ENCODE peak calls at places on chromosomes 2 and 18, in five cellular contexts. R, Q, P, F and O are unnamed samples.

GRCh38 chr2:199744676-199745075 is 106.3 kb downstream of the FTCDNL1 start:
- DNase-seq in R (no peak), Q (no peak), P (no peak), F (no peak), O (no peak)

GRCh38 chr2:159706385-159706980 is 5.8 kb upstream of the MARCHF7 start:
- DNase-seq in R (no peak), Q (peak; percentile 36), P (no peak), F (peak; percentile 31), O (no peak)

GRCh38 chr2:46163031-46163430 is 134.2 kb upstream of the EPAS1 start:
- DNase-seq in R (no peak), Q (no peak), P (no peak), F (no peak), O (no peak)

GRCh38 chr18:35215026-35215425 is 25.8 kb upstream of the ZNF397 start:
- DNase-seq in R (no peak), Q (no peak), P (no peak), F (no peak), O (peak; percentile 50)

GRCh38 chr18:39454866-39455265 is 1889.3 kb upstream of the CELF4 start:
- DNase-seq in R (no peak), Q (no peak), P (no peak), F (no peak), O (no peak)

GRCh38 chr2:239476029-239476756 is 75.4 kb upstream of the HDAC4 start:
- DNase-seq in R (no peak), Q (no peak), P (no peak), F (no peak), O (no peak)

GRCh38 chr2:88024509-88024908 is 8.2 kb upstream of the RNU2-63P start:
- DNase-seq in R (no peak), Q (no peak), P (no peak), F (no peak), O (peak; percentile 61)

GRCh38 chr2:38462121-38462634 is 85.1 kb upstream of the ATL2 start:
- DNase-seq in R (peak; percentile 95), Q (peak; percentile 35), P (peak; percentile 69), F (peak; percentile 98), O (no peak)

GRCh38 chr2:166335284-166335683 is 40.5 kb downstream of the SCN9A start:
- DNase-seq in R (no peak), Q (no peak), P (no peak), F (no peak), O (no peak)

GRCh38 chr2:188852752-188853151 is 121.4 kb upstream of the COL3A1 start:
- DNase-seq in R (no peak), Q (peak; percentile 87), P (no peak), F (peak; percentile 20), O (no peak)

GRCh38 chr2:196181484-196181883 is 10.1 kb upstream of the STK17B start:
- DNase-seq in R (no peak), Q (peak; percentile 55), P (no peak), F (no peak), O (no peak)

GRCh38 chr2:184162426-184162825 is 435.9 kb upstream of the ZNF804A start:
- DNase-seq in R (no peak), Q (no peak), P (no peak), F (no peak), O (no peak)

GRCh38 chr2:147170932-147171331 is 673.9 kb upstream of the ACVR2A start:
- DNase-seq in R (no peak), Q (no peak), P (no peak), F (no peak), O (no peak)

GRCh38 chr18:49917742-49918141 is 104.4 kb upstream of the ACAA2 start:
- DNase-seq in R (no peak), Q (no peak), P (no peak), F (no peak), O (no peak)

GRCh38 chr2:170362895-170363582 is 185.1 kb downstream of the MYO3B start:
- DNase-seq in R (peak; percentile 4), Q (peak; percentile 44), P (no peak), F (peak; percentile 9), O (no peak)

GRCh38 chr2:206056286-206056685 is 29.7 kb downstream of the INO80D start:
- DNase-seq in R (no peak), Q (no peak), P (no peak), F (no peak), O (no peak)

GRCh38 chr2:18630101-18630500 is 40.7 kb upstream of the NT5C1B start:
- DNase-seq in R (peak; percentile 52), Q (no peak), P (no peak), F (peak; percentile 78), O (no peak)

GRCh38 chr2:134897932-134898331 is 20.7 kb upstream of the CCNT2 start:
- DNase-seq in R (no peak), Q (no peak), P (no peak), F (no peak), O (no peak)

GRCh38 chr18:48762022-48762421 is 188.7 kb downstream of the SMAD7 start:
- DNase-seq in R (no peak), Q (no peak), P (no peak), F (no peak), O (no peak)
- H3K36me3 ChIP-seq in R (peaks cover 35% of the 10 kb centered on the region), Q (no peaks in the 10 kb centered on the region), P (no peaks in the 10 kb centered on the region), F (peaks cover 32% of the 10 kb centered on the region), O (no peaks in the 10 kb centered on the region)

DNA sequence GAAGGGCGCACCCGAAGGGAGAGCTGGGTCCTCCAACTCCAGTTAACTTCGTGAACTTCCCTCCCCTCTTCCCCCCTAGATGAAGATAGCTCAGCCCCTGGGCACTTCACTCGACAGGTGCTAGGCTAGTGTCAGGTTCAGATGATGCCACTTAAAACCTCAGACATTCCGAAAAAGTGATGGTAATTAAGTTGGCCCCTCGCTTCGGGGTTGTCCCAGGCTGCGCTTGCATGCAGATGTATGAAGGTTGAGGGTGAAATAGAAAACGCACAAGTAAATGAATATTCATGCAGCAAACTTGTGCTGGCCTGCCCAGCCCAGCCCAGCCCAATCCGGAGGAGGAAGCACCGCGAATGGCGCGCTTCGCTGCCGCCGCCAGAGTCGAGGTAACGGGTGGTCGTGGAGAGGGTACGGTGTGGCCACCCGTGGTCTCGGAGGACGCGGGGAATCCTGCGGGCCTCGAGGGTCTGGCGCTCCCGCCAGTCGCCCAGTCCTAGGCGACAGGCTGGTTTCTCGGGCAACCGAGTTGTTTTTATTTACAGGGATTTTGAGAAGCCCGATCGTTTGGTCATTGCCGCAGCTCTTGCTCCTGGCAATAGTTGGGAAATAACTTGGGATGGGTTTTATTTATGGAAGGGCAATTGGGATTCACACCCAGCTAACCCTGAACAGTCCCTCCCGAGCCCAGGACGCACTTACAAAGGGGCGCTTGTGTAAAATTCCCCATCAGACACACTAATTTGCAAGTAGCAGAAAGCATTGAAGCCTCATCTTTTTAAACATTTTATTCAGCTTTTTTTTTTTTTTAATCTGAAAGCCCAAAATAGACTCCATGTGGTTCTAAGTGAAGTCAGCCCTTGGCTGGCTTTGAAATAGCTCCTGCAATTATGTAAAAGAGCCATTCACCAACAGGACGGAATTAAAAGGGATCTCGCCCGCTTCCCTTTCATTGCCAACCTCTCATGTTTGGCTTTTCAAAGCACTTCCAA is 3.3 kb upstream of the GBX2 start:
- DNase-seq in R (no peak), Q (peak; percentile 33), P (no peak), F (no peak), O (peak; percentile 79)
- H3K4me3 ChIP-seq in R (no peak overlapping the region), Q (no peak overlapping the region), P (no peak overlapping the region), F (no peak overlapping the region), O (peak overlapping the region; percentile 29)

GRCh38 chr18:79934311-79935097 is 16.9 kb downstream of the SLC66A2 start:
- DNase-seq in R (no peak), Q (no peak), P (peak; percentile 14), F (no peak), O (no peak)

GRCh38 chr18:79936641-79937040 is 14.8 kb downstream of the SLC66A2 start:
- DNase-seq in R (no peak), Q (no peak), P (peak; percentile 5), F (no peak), O (no peak)

GRCh38 chr18:79935098-79935480 is 16.4 kb downstream of the SLC66A2 start:
- DNase-seq in R (no peak), Q (no peak), P (no peak), F (no peak), O (no peak)

GRCh38 chr18:79935925-79936324 is 15.5 kb downstream of the SLC66A2 start:
- DNase-seq in R (no peak), Q (no peak), P (peak; percentile 5), F (no peak), O (no peak)

DNA sequence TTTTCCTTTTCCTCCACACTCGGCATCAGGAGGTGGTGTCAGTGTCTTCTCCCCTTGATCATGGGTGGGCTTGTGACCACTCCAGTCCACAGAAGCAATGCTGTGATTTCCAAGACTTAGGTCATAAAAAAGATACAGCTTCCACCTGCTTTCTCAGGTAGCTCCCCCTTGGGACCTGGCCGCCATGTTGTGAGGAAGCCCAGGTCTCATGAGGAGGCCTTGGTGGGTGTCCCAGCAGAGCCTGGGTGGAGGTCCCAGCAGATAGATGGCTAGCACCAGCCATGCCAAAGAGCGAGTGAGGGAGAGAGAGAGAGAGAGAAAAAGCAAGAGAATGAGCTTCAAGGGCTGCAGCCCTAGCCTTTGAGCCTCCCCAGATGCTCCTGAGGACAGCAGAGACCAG is 16.0 kb downstream of the SLC66A2 start:
- DNase-seq in R (no peak), Q (no peak), P (peak; percentile 3), F (no peak), O (no peak)
- H3K36me3 ChIP-seq in R (no peaks in the 10 kb centered on the region), Q (peaks cover 16% of the 10 kb centered on the region), P (no peaks in the 10 kb centered on the region), F (no peaks in the 10 kb centered on the region), O (no peaks in the 10 kb centered on the region)

DNA sequence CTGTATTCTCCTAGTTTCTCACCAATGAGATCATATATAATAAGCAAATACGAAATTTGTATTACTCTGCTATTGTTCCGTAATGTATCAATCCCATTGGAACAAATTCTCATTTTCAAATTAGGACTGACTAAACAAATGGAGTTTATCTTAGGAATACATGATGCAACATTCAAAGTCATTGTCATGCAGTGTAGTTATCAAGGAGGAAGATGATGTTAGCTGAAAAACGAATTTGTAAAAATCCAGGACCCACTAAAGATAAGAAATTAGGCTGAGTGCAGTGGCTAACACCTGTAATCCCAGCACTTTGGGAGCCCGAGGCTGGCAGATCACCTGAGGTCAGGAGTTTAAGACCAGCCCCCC is 14.9 kb downstream of the SEPTIN2 start:
- DNase-seq in R (no peak), Q (no peak), P (no peak), F (no peak), O (no peak)
- H3K4me3 ChIP-seq in R (no peak overlapping the region), Q (no peak overlapping the region), P (no peak overlapping the region), F (no peak overlapping the region), O (no peak overlapping the region)

DNA sequence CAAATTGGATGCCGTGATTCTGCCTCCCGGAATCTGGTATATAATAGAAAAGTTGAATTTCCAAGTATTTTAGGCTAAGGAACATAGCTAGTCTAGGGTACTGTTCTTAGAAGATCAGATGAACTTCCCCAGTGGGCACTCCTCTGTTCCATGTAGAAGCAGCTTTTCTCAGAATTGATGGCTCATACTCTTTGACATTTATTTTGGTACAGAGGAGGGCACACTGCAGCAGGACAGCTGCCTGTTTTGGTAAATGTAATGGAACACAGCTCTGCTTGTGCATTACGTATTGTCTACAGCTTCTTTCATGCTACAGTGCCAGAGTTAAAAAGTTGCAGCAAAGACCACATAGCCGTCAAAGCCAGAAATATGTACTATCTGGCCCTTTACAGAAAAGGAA is 10.8 kb downstream of the YPEL5 start:
- DNase-seq in R (no peak), Q (no peak), P (no peak), F (no peak), O (no peak)
- H3K36me3 ChIP-seq in R (peaks cover 29% of the 10 kb centered on the region), Q (peaks cover 76% of the 10 kb centered on the region), P (no peaks in the 10 kb centered on the region), F (peaks cover 2% of the 10 kb centered on the region), O (peaks cover 6% of the 10 kb centered on the region)

GRCh38 chr2:71001592-71002570 is 7.2 kb upstream of the TEX261 start:
- DNase-seq in R (no peak), Q (no peak), P (peak; percentile 5), F (no peak), O (peak; percentile 79)
- H3K4me3 ChIP-seq in R (no peak overlapping the region), Q (no peak overlapping the region), P (no peak overlapping the region), F (no peak overlapping the region), O (no peak overlapping the region)

GRCh38 chr2:1551905-1552304 is 138.6 kb downstream of the TPO start:
- DNase-seq in R (no peak), Q (no peak), P (no peak), F (no peak), O (no peak)
- H3K36me3 ChIP-seq in R (no peaks in the 10 kb centered on the region), Q (no peaks in the 10 kb centered on the region), P (no peaks in the 10 kb centered on the region), F (no peaks in the 10 kb centered on the region), O (no peaks in the 10 kb centered on the region)